ENCODE peak calls at places on chromosomes 1 and 21, in ten cellular contexts. One of them, this sample, is unnamed.

GRCh38 chr21:45931397-45931969 is 50.1 kb upstream of the COL6A1 start:
- DNase-seq in AG08396: no peak
- DNase-seq in caudate nucleus: no peak
- DNase-seq in heart left ventricle: no peak
- DNase-seq in H1: no peak
- DNase-seq in fibroblast of pulmonary artery: no peak
- DNase-seq in G401: no peak
- DNase-seq in GM12892: no peak
- DNase-seq in NCI-H1436: no peak
- DNase-seq in T-helper 1 cell: no peak
- DNase-seq in this sample: no peak

GRCh38 chr1:40901886-40902633 is 39.9 kb upstream of the CITED4 start:
- DNase-seq in AG08396: peak
- DNase-seq in caudate nucleus: no peak
- DNase-seq in heart left ventricle: peak
- DNase-seq in H1: no peak
- DNase-seq in fibroblast of pulmonary artery: peak
- DNase-seq in G401: no peak
- DNase-seq in GM12892: no peak
- DNase-seq in NCI-H1436: no peak
- DNase-seq in T-helper 1 cell: no peak
- DNase-seq in this sample: peak

GRCh38 chr1:228149341-228150020 is at the start of gene GJC2:
- DNase-seq in AG08396: peak
- DNase-seq in caudate nucleus: peak
- DNase-seq in heart left ventricle: peak
- DNase-seq in H1: no peak
- DNase-seq in fibroblast of pulmonary artery: peak
- DNase-seq in G401: no peak
- DNase-seq in GM12892: no peak
- DNase-seq in NCI-H1436: no peak
- DNase-seq in T-helper 1 cell: no peak
- DNase-seq in this sample: no peak

GRCh38 chr1:183070234-183070922 is 47.2 kb downstream of the LAMC1 start:
- DNase-seq in AG08396: no peak
- DNase-seq in caudate nucleus: no peak
- DNase-seq in heart left ventricle: no peak
- DNase-seq in H1: no peak
- DNase-seq in fibroblast of pulmonary artery: no peak
- DNase-seq in G401: no peak
- DNase-seq in GM12892: no peak
- DNase-seq in NCI-H1436: no peak
- DNase-seq in T-helper 1 cell: no peak
- DNase-seq in this sample: no peak

GRCh38 chr1:164716992-164717703 is 158.2 kb downstream of the PBX1 start:
- DNase-seq in AG08396: no peak
- DNase-seq in caudate nucleus: no peak
- DNase-seq in heart left ventricle: no peak
- DNase-seq in H1: no peak
- DNase-seq in fibroblast of pulmonary artery: peak
- DNase-seq in G401: no peak
- DNase-seq in GM12892: no peak
- DNase-seq in NCI-H1436: no peak
- DNase-seq in T-helper 1 cell: no peak
- DNase-seq in this sample: no peak

GRCh38 chr21:41453761-41454160 is 27.7 kb downstream of the MX1 start:
- DNase-seq in AG08396: no peak
- DNase-seq in caudate nucleus: no peak
- DNase-seq in heart left ventricle: no peak
- DNase-seq in H1: no peak
- DNase-seq in fibroblast of pulmonary artery: no peak
- DNase-seq in G401: no peak
- DNase-seq in GM12892: no peak
- DNase-seq in NCI-H1436: no peak
- DNase-seq in T-helper 1 cell: no peak
- DNase-seq in this sample: no peak

GRCh38 chr1:231866392-231867331 is 240.1 kb downstream of the DISC1 start:
- DNase-seq in AG08396: peak
- DNase-seq in caudate nucleus: peak
- DNase-seq in heart left ventricle: peak
- DNase-seq in H1: peak
- DNase-seq in fibroblast of pulmonary artery: peak
- DNase-seq in G401: peak
- DNase-seq in GM12892: peak
- DNase-seq in NCI-H1436: peak
- DNase-seq in T-helper 1 cell: peak
- DNase-seq in this sample: peak

GRCh38 chr21:46063734-46064680 is 33.9 kb upstream of the COL6A2 start:
- DNase-seq in AG08396: no peak
- DNase-seq in caudate nucleus: no peak
- DNase-seq in heart left ventricle: no peak
- DNase-seq in H1: no peak
- DNase-seq in fibroblast of pulmonary artery: no peak
- DNase-seq in G401: no peak
- DNase-seq in GM12892: no peak
- DNase-seq in NCI-H1436: no peak
- DNase-seq in T-helper 1 cell: no peak
- DNase-seq in this sample: no peak

GRCh38 chr1:25699501-25700089 is 83.0 kb downstream of the MAN1C1 start:
- DNase-seq in AG08396: no peak
- DNase-seq in caudate nucleus: no peak
- DNase-seq in heart left ventricle: peak
- DNase-seq in H1: no peak
- DNase-seq in fibroblast of pulmonary artery: no peak
- DNase-seq in G401: no peak
- DNase-seq in GM12892: no peak
- DNase-seq in NCI-H1436: no peak
- DNase-seq in T-helper 1 cell: no peak
- DNase-seq in this sample: no peak

GRCh38 chr21:41783476-41784150 is 16.8 kb upstream of the RIPK4 start:
- DNase-seq in AG08396: no peak
- DNase-seq in caudate nucleus: no peak
- DNase-seq in heart left ventricle: no peak
- DNase-seq in H1: no peak
- DNase-seq in fibroblast of pulmonary artery: no peak
- DNase-seq in G401: no peak
- DNase-seq in GM12892: no peak
- DNase-seq in NCI-H1436: peak
- DNase-seq in T-helper 1 cell: no peak
- DNase-seq in this sample: no peak

GRCh38 chr1:202165267-202165941 is 5.0 kb upstream of the PTPN7 start:
- DNase-seq in AG08396: no peak
- DNase-seq in caudate nucleus: peak
- DNase-seq in heart left ventricle: no peak
- DNase-seq in H1: no peak
- DNase-seq in fibroblast of pulmonary artery: no peak
- DNase-seq in G401: no peak
- DNase-seq in GM12892: no peak
- DNase-seq in NCI-H1436: no peak
- DNase-seq in T-helper 1 cell: no peak
- DNase-seq in this sample: no peak

GRCh38 chr1:53043271-53043670 is 18.7 kb upstream of the PODN start:
- DNase-seq in AG08396: peak
- DNase-seq in caudate nucleus: no peak
- DNase-seq in heart left ventricle: no peak
- DNase-seq in H1: no peak
- DNase-seq in fibroblast of pulmonary artery: peak
- DNase-seq in G401: no peak
- DNase-seq in GM12892: no peak
- DNase-seq in NCI-H1436: no peak
- DNase-seq in T-helper 1 cell: no peak
- DNase-seq in this sample: no peak

GRCh38 chr1:67174716-67175284 is 8.5 kb downstream of the IL23R start:
- DNase-seq in AG08396: no peak
- DNase-seq in caudate nucleus: no peak
- DNase-seq in heart left ventricle: no peak
- DNase-seq in H1: no peak
- DNase-seq in fibroblast of pulmonary artery: no peak
- DNase-seq in G401: no peak
- DNase-seq in GM12892: no peak
- DNase-seq in NCI-H1436: no peak
- DNase-seq in T-helper 1 cell: no peak
- DNase-seq in this sample: no peak

GRCh38 chr1:33454646-33455282 is 17.7 kb upstream of the ZSCAN20 start:
- DNase-seq in AG08396: no peak
- DNase-seq in caudate nucleus: no peak
- DNase-seq in heart left ventricle: no peak
- DNase-seq in H1: no peak
- DNase-seq in fibroblast of pulmonary artery: no peak
- DNase-seq in G401: no peak
- DNase-seq in GM12892: no peak
- DNase-seq in NCI-H1436: no peak
- DNase-seq in T-helper 1 cell: no peak
- DNase-seq in this sample: no peak

GRCh38 chr1:179310721-179311120 is 17.1 kb downstream of the SOAT1 start:
- DNase-seq in AG08396: peak
- DNase-seq in caudate nucleus: no peak
- DNase-seq in heart left ventricle: no peak
- DNase-seq in H1: no peak
- DNase-seq in fibroblast of pulmonary artery: peak
- DNase-seq in G401: no peak
- DNase-seq in GM12892: no peak
- DNase-seq in NCI-H1436: no peak
- DNase-seq in T-helper 1 cell: no peak
- DNase-seq in this sample: no peak

GRCh38 chr1:31397360-31398095 is 15.5 kb upstream of the SERINC2 start:
- DNase-seq in AG08396: peak
- DNase-seq in caudate nucleus: no peak
- DNase-seq in heart left ventricle: no peak
- DNase-seq in H1: no peak
- DNase-seq in fibroblast of pulmonary artery: no peak
- DNase-seq in G401: no peak
- DNase-seq in GM12892: no peak
- DNase-seq in NCI-H1436: no peak
- DNase-seq in T-helper 1 cell: no peak
- DNase-seq in this sample: no peak

GRCh38 chr1:167905182-167905581 is 8.8 kb downstream of the ADCY10 start:
- DNase-seq in AG08396: no peak
- DNase-seq in caudate nucleus: no peak
- DNase-seq in heart left ventricle: no peak
- DNase-seq in H1: no peak
- DNase-seq in fibroblast of pulmonary artery: peak
- DNase-seq in G401: no peak
- DNase-seq in GM12892: no peak
- DNase-seq in NCI-H1436: no peak
- DNase-seq in T-helper 1 cell: no peak
- DNase-seq in this sample: peak

GRCh38 chr1:32106663-32107273 is 1.1 kb upstream of the KPNA6 start:
- DNase-seq in AG08396: no peak
- DNase-seq in caudate nucleus: no peak
- DNase-seq in heart left ventricle: no peak
- DNase-seq in H1: no peak
- DNase-seq in fibroblast of pulmonary artery: peak
- DNase-seq in G401: no peak
- DNase-seq in GM12892: no peak
- DNase-seq in NCI-H1436: no peak
- DNase-seq in T-helper 1 cell: no peak
- DNase-seq in this sample: no peak